ENCODE peak calls at places on chromosomes 5 and 9, in five cellular contexts. One of them, this sample, is unnamed.

GRCh38 chr9:133986774-133987454 is 5.2 kb downstream of the VAV2 start:
- DNase-seq in aorta: peak
- DNase-seq in skeletal muscle cell: no peak
- DNase-seq in CD8-positive, alpha-beta memory T cell: no peak
- DNase-seq in epithelial cell of esophagus: no peak
- DNase-seq in this sample: no peak

GRCh38 chr9:92710368-92710767 is 40.4 kb upstream of the IPPK start:
- DNase-seq in CD8-positive, alpha-beta memory T cell: no peak
- DNase-seq in skeletal muscle cell: no peak
- DNase-seq in epithelial cell of esophagus: no peak
- DNase-seq in aorta: no peak
- DNase-seq in this sample: no peak

GRCh38 chr9:70352802-70353201 is 61.7 kb downstream of the KLF9 start:
- DNase-seq in CD8-positive, alpha-beta memory T cell: peak
- DNase-seq in skeletal muscle cell: no peak
- DNase-seq in aorta: no peak
- DNase-seq in epithelial cell of esophagus: no peak
- DNase-seq in this sample: no peak

GRCh38 chr9:18785604-18786003 is 247.4 kb downstream of the SAXO1 start:
- DNase-seq in skeletal muscle cell: no peak
- DNase-seq in epithelial cell of esophagus: no peak
- DNase-seq in aorta: no peak
- DNase-seq in CD8-positive, alpha-beta memory T cell: no peak
- DNase-seq in this sample: no peak

GRCh38 chr5:100872409-100873190 is 30.5 kb downstream of the ST8SIA4 start:
- DNase-seq in skeletal muscle cell: no peak
- DNase-seq in epithelial cell of esophagus: peak
- DNase-seq in aorta: no peak
- DNase-seq in CD8-positive, alpha-beta memory T cell: no peak
- DNase-seq in this sample: no peak

GRCh38 chr9:35423499-35423898 is 66.4 kb upstream of the RUSC2 start:
- DNase-seq in epithelial cell of esophagus: peak
- DNase-seq in CD8-positive, alpha-beta memory T cell: no peak
- DNase-seq in skeletal muscle cell: no peak
- DNase-seq in aorta: no peak
- DNase-seq in this sample: no peak

GRCh38 chr5:138874241-138874640 is 894 bp downstream of the LRRTM2 start:
- DNase-seq in CD8-positive, alpha-beta memory T cell: no peak
- DNase-seq in epithelial cell of esophagus: no peak
- DNase-seq in aorta: no peak
- DNase-seq in skeletal muscle cell: peak
- DNase-seq in this sample: no peak

GRCh38 chr5:127849891-127850290 is 146.7 kb downstream of the CCDC192 start:
- DNase-seq in CD8-positive, alpha-beta memory T cell: no peak
- DNase-seq in aorta: no peak
- DNase-seq in skeletal muscle cell: no peak
- DNase-seq in epithelial cell of esophagus: no peak
- DNase-seq in this sample: peak

GRCh38 chr5:59380350-59380951 is 513.1 kb downstream of the PDE4D start:
- DNase-seq in CD8-positive, alpha-beta memory T cell: peak
- DNase-seq in epithelial cell of esophagus: peak
- DNase-seq in skeletal muscle cell: peak
- DNase-seq in aorta: no peak
- DNase-seq in this sample: peak

GRCh38 chr5:177440211-177440989 is 6.2 kb upstream of the PRR7 start:
- DNase-seq in skeletal muscle cell: no peak
- DNase-seq in epithelial cell of esophagus: no peak
- DNase-seq in aorta: no peak
- DNase-seq in CD8-positive, alpha-beta memory T cell: peak
- DNase-seq in this sample: no peak

GRCh38 chr5:136058031-136058971 is 29.5 kb downstream of the TGFBI start:
- DNase-seq in skeletal muscle cell: peak
- DNase-seq in epithelial cell of esophagus: peak
- DNase-seq in CD8-positive, alpha-beta memory T cell: no peak
- DNase-seq in aorta: peak
- DNase-seq in this sample: no peak

GRCh38 chr5:99063737-99064136 is 134.9 kb upstream of the CHD1 start:
- DNase-seq in skeletal muscle cell: no peak
- DNase-seq in epithelial cell of esophagus: peak
- DNase-seq in CD8-positive, alpha-beta memory T cell: no peak
- DNase-seq in aorta: no peak
- DNase-seq in this sample: no peak

GRCh38 chr9:74942801-74943200 is 9.9 kb downstream of the C9orf40 start:
- DNase-seq in aorta: no peak
- DNase-seq in CD8-positive, alpha-beta memory T cell: peak
- DNase-seq in skeletal muscle cell: no peak
- DNase-seq in epithelial cell of esophagus: peak
- DNase-seq in this sample: no peak

GRCh38 chr5:68217476-68217984 is 2.0 kb downstream of the PIK3R1 start:
- DNase-seq in skeletal muscle cell: no peak
- DNase-seq in aorta: no peak
- DNase-seq in CD8-positive, alpha-beta memory T cell: no peak
- DNase-seq in epithelial cell of esophagus: peak
- DNase-seq in this sample: no peak

GRCh38 chr9:126494264-126494663 is 119.5 kb upstream of the LMX1B start:
- DNase-seq in CD8-positive, alpha-beta memory T cell: no peak
- DNase-seq in aorta: peak
- DNase-seq in epithelial cell of esophagus: peak
- DNase-seq in skeletal muscle cell: no peak
- DNase-seq in this sample: no peak

GRCh38 chr5:9441610-9442009 is 104.3 kb downstream of the SEMA5A start:
- DNase-seq in aorta: no peak
- DNase-seq in CD8-positive, alpha-beta memory T cell: no peak
- DNase-seq in skeletal muscle cell: no peak
- DNase-seq in epithelial cell of esophagus: peak
- DNase-seq in this sample: no peak

GRCh38 chr9:135490980-135491444 is 9.5 kb upstream of the MRPS2 start:
- DNase-seq in aorta: peak
- DNase-seq in skeletal muscle cell: no peak
- DNase-seq in epithelial cell of esophagus: no peak
- DNase-seq in CD8-positive, alpha-beta memory T cell: no peak
- DNase-seq in this sample: no peak

GRCh38 chr5:107040907-107041306 is 629.8 kb downstream of the EFNA5 start:
- DNase-seq in aorta: no peak
- DNase-seq in skeletal muscle cell: no peak
- DNase-seq in CD8-positive, alpha-beta memory T cell: no peak
- DNase-seq in epithelial cell of esophagus: no peak
- DNase-seq in this sample: no peak

GRCh38 chr5:134964359-134965270 is 3.1 kb upstream of the CATSPER3 start:
- DNase-seq in skeletal muscle cell: no peak
- DNase-seq in CD8-positive, alpha-beta memory T cell: peak
- DNase-seq in epithelial cell of esophagus: no peak
- DNase-seq in aorta: no peak
- DNase-seq in this sample: peak

GRCh38 chr9:121362813-121363585 is 7.1 kb downstream of the STOM start:
- DNase-seq in aorta: no peak
- DNase-seq in CD8-positive, alpha-beta memory T cell: no peak
- DNase-seq in epithelial cell of esophagus: no peak
- DNase-seq in skeletal muscle cell: peak
- DNase-seq in this sample: no peak

GRCh38 chr5:156920042-156920860 is 42.8 kb downstream of the TIMD4 start:
- DNase-seq in CD8-positive, alpha-beta memory T cell: peak
- DNase-seq in aorta: no peak
- DNase-seq in epithelial cell of esophagus: no peak
- DNase-seq in skeletal muscle cell: no peak
- DNase-seq in this sample: no peak

GRCh38 chr5:6949230-6949629 is 236.0 kb downstream of the TENT4A start:
- DNase-seq in CD8-positive, alpha-beta memory T cell: no peak
- DNase-seq in aorta: no peak
- DNase-seq in skeletal muscle cell: no peak
- DNase-seq in epithelial cell of esophagus: no peak
- DNase-seq in this sample: no peak

GRCh38 chr9:89969156-89969566 is 364.3 kb downstream of the GADD45G start:
- DNase-seq in CD8-positive, alpha-beta memory T cell: no peak
- DNase-seq in skeletal muscle cell: no peak
- DNase-seq in aorta: no peak
- DNase-seq in epithelial cell of esophagus: peak
- DNase-seq in this sample: no peak

GRCh38 chr5:53019320-53019719 is 30.2 kb downstream of the ITGA2 start:
- DNase-seq in epithelial cell of esophagus: peak
- DNase-seq in skeletal muscle cell: no peak
- DNase-seq in aorta: no peak
- DNase-seq in CD8-positive, alpha-beta memory T cell: no peak
- DNase-seq in this sample: no peak

GRCh38 chr5:9653061-9653460 is 22.9 kb upstream of the TAS2R1 start:
- DNase-seq in skeletal muscle cell: no peak
- DNase-seq in CD8-positive, alpha-beta memory T cell: no peak
- DNase-seq in aorta: no peak
- DNase-seq in epithelial cell of esophagus: no peak
- DNase-seq in this sample: no peak

GRCh38 chr9:33273972-33274328 is 9.1 kb downstream of the CHMP5 start:
- DNase-seq in aorta: no peak
- DNase-seq in CD8-positive, alpha-beta memory T cell: no peak
- DNase-seq in epithelial cell of esophagus: peak
- DNase-seq in skeletal muscle cell: no peak
- DNase-seq in this sample: no peak

GRCh38 chr9:27352457-27353188 is 55.7 kb upstream of the EQTN start:
- DNase-seq in skeletal muscle cell: no peak
- DNase-seq in aorta: peak
- DNase-seq in CD8-positive, alpha-beta memory T cell: no peak
- DNase-seq in epithelial cell of esophagus: no peak
- DNase-seq in this sample: no peak

GRCh38 chr5:71621268-71621667 is 34.1 kb downstream of the MCCC2 start:
- DNase-seq in skeletal muscle cell: no peak
- DNase-seq in CD8-positive, alpha-beta memory T cell: no peak
- DNase-seq in aorta: no peak
- DNase-seq in epithelial cell of esophagus: no peak
- DNase-seq in this sample: no peak

GRCh38 chr5:113232246-113232645 is 202.5 kb downstream of the TSSK1B start:
- DNase-seq in epithelial cell of esophagus: peak
- DNase-seq in skeletal muscle cell: no peak
- DNase-seq in CD8-positive, alpha-beta memory T cell: no peak
- DNase-seq in aorta: no peak
- DNase-seq in this sample: no peak

GRCh38 chr5:124859027-124859426 is 112.6 kb upstream of the ZNF608 start:
- DNase-seq in epithelial cell of esophagus: no peak
- DNase-seq in CD8-positive, alpha-beta memory T cell: no peak
- DNase-seq in skeletal muscle cell: peak
- DNase-seq in aorta: peak
- DNase-seq in this sample: no peak
- H3K4me3 ChIP-seq in epithelial cell of esophagus: no peak
- H3K4me3 ChIP-seq in CD8-positive, alpha-beta memory T cell: no peak
- H3K4me3 ChIP-seq in skeletal muscle cell: no peak
- H3K4me3 ChIP-seq in aorta: no peak
- H3K4me3 ChIP-seq in this sample: no peak

GRCh38 chr5:647727-648126 is 35.6 kb downstream of the CEP72 start:
- DNase-seq in epithelial cell of esophagus: no peak
- DNase-seq in CD8-positive, alpha-beta memory T cell: no peak
- DNase-seq in aorta: no peak
- DNase-seq in skeletal muscle cell: no peak
- DNase-seq in this sample: no peak
- H3K4me3 ChIP-seq in epithelial cell of esophagus: no peak
- H3K4me3 ChIP-seq in CD8-positive, alpha-beta memory T cell: no peak
- H3K4me3 ChIP-seq in aorta: no peak
- H3K4me3 ChIP-seq in skeletal muscle cell: no peak
- H3K4me3 ChIP-seq in this sample: no peak

GRCh38 chr5:27474054-27474323 is 435.6 kb upstream of the CDH9 start:
- DNase-seq in CD8-positive, alpha-beta memory T cell: no peak
- DNase-seq in epithelial cell of esophagus: no peak
- DNase-seq in skeletal muscle cell: no peak
- DNase-seq in aorta: no peak
- DNase-seq in this sample: no peak
- H3K4me3 ChIP-seq in CD8-positive, alpha-beta memory T cell: no peak
- H3K4me3 ChIP-seq in epithelial cell of esophagus: no peak
- H3K4me3 ChIP-seq in skeletal muscle cell: no peak
- H3K4me3 ChIP-seq in aorta: no peak
- H3K4me3 ChIP-seq in this sample: no peak

DNA sequence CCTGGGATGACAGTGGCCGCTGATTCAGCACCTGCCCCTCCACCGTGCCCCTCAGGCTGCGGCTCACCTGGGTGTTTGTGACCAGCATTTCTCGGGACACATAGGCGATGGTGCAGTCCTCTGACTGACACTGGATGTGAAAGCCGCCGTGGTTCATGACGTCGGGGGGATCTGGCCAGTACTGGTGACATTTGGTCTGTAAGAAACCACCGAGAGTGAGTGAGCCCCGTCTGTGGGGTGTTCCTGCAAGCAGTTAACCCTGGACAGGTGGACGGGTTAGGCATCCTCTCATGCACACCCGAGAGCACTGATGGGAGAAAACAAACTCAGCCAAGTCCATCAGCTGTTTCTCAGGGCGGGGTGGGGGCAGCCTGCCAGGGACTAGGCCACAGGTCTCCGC is 62.5 kb upstream of the EPB41L4B start:
- DNase-seq in aorta: no peak
- DNase-seq in epithelial cell of esophagus: no peak
- DNase-seq in skeletal muscle cell: no peak
- DNase-seq in CD8-positive, alpha-beta memory T cell: no peak
- DNase-seq in this sample: no peak
- H3K4me3 ChIP-seq in aorta: no peak
- H3K4me3 ChIP-seq in epithelial cell of esophagus: no peak
- H3K4me3 ChIP-seq in skeletal muscle cell: no peak
- H3K4me3 ChIP-seq in CD8-positive, alpha-beta memory T cell: no peak
- H3K4me3 ChIP-seq in this sample: no peak

GRCh38 chr5:41903382-41903891 is 707 bp upstream of the RIMOC1 start:
- DNase-seq in skeletal muscle cell: no peak
- DNase-seq in CD8-positive, alpha-beta memory T cell: no peak
- DNase-seq in aorta: no peak
- DNase-seq in epithelial cell of esophagus: no peak
- DNase-seq in this sample: no peak
- H3K4me3 ChIP-seq in skeletal muscle cell: peak
- H3K4me3 ChIP-seq in CD8-positive, alpha-beta memory T cell: peak
- H3K4me3 ChIP-seq in aorta: peak
- H3K4me3 ChIP-seq in epithelial cell of esophagus: peak
- H3K4me3 ChIP-seq in this sample: peak

DNA sequence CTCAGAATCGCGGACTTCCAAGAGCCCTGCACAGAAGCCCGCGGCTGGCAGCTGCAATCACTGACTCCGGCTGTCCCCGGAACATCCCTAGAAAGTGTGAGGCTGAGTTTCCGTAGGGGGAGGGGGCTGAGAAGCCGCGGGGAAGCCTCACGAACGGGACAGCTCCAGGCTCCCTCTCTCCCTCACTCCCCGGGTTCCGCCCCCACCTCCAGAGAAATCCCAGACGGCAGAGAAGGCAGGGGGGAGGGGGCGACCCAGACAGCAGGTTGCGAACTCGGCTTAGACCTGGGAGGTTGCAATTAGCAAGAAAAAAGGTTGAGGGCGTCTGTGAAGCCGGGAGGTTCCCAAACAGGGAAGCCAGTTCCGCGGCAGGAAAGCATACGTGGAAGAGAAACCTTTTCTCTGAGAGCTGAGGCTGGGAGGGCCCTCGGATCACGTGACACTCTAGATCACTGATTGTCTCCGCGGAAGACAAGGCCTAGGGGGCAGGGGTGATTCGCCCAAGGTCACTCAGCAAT is 73.8 kb upstream of the CPLX2 start:
- DNase-seq in skeletal muscle cell: no peak
- DNase-seq in aorta: no peak
- DNase-seq in CD8-positive, alpha-beta memory T cell: no peak
- DNase-seq in epithelial cell of esophagus: no peak
- DNase-seq in this sample: no peak
- H3K4me3 ChIP-seq in skeletal muscle cell: peak
- H3K4me3 ChIP-seq in aorta: no peak
- H3K4me3 ChIP-seq in CD8-positive, alpha-beta memory T cell: no peak
- H3K4me3 ChIP-seq in epithelial cell of esophagus: no peak
- H3K4me3 ChIP-seq in this sample: no peak